ENCODE peak calls at places on chromosome 15, in ten cellular contexts. Q, V, P, Z, O, B, G, C, X and H are unnamed samples.

GRCh38 chr15:95563634-95564033 is 766.9 kb upstream of the NR2F2 start:
- DNase-seq in Q (no peak), V (no peak), P (no peak), Z (no peak), O (no peak), B (no peak), G (no peak), C (no peak), X (no peak), H (no peak)

GRCh38 chr15:82709421-82710207 is at the start of gene AP3B2:
- DNase-seq in Q (no peak), V (peak), P (peak), Z (peak), O (peak), B (peak), G (peak), C (no peak), X (peak), H (peak)

GRCh38 chr15:31091531-31091930 is 10.0 kb downstream of the TRPM1 start:
- DNase-seq in Q (no peak), V (peak), P (no peak), Z (no peak), O (no peak), B (no peak), G (no peak), C (no peak), X (no peak), H (no peak)

GRCh38 chr15:57631386-57632110 is 39.8 kb downstream of the MYZAP start:
- DNase-seq in Q (no peak), V (no peak), P (no peak), Z (no peak), O (no peak), B (no peak), G (no peak), C (no peak), X (no peak), H (no peak)

GRCh38 chr15:77014137-77015081 is 19.5 kb downstream of the PSTPIP1 start:
- DNase-seq in Q (no peak), V (peak), P (no peak), Z (peak), O (no peak), B (no peak), G (no peak), C (peak), X (peak), H (no peak)

GRCh38 chr15:52422001-52422400 is 106.7 kb downstream of the MYO5A start:
- DNase-seq in Q (no peak), V (no peak), P (no peak), Z (no peak), O (no peak), B (no peak), G (no peak), C (no peak), X (no peak), H (no peak)

GRCh38 chr15:50128266-50128665 is 9.2 kb upstream of the ATP8B4 start:
- DNase-seq in Q (no peak), V (peak), P (peak), Z (peak), O (no peak), B (peak), G (peak), C (peak), X (peak), H (no peak)

GRCh38 chr15:100468265-100468664 is 60.5 kb downstream of the CERS3 start:
- DNase-seq in Q (no peak), V (no peak), P (peak), Z (no peak), O (no peak), B (no peak), G (no peak), C (no peak), X (peak), H (no peak)

GRCh38 chr15:83289160-83289559 is 4.7 kb upstream of the BNC1 start:
- DNase-seq in Q (no peak), V (no peak), P (no peak), Z (no peak), O (no peak), B (no peak), G (no peak), C (no peak), X (no peak), H (no peak)

GRCh38 chr15:62896969-62897486 is 145.5 kb upstream of the TPM1 start:
- DNase-seq in Q (peak), V (no peak), P (peak), Z (peak), O (peak), B (peak), G (peak), C (no peak), X (peak), H (no peak)

GRCh38 chr15:69200773-69201745 is 40.6 kb downstream of the GLCE start:
- DNase-seq in Q (peak), V (no peak), P (no peak), Z (no peak), O (no peak), B (no peak), G (no peak), C (no peak), X (no peak), H (no peak)

GRCh38 chr15:99929266-99929665 is 196.0 kb upstream of the LYSMD4 start:
- DNase-seq in Q (no peak), V (no peak), P (no peak), Z (no peak), O (peak), B (no peak), G (no peak), C (no peak), X (no peak), H (no peak)

GRCh38 chr15:59283717-59284336 is 77.2 kb downstream of the LDHAL6B start:
- DNase-seq in Q (peak), V (no peak), P (no peak), Z (no peak), O (no peak), B (peak), G (peak), C (no peak), X (no peak), H (no peak)

GRCh38 chr15:45646220-45646619 is 11.4 kb downstream of the SQOR start:
- DNase-seq in Q (no peak), V (no peak), P (no peak), Z (no peak), O (no peak), B (no peak), G (no peak), C (no peak), X (no peak), H (no peak)

GRCh38 chr15:31302029-31302657 is 24.5 kb upstream of the KLF13 start:
- DNase-seq in Q (no peak), V (no peak), P (peak), Z (no peak), O (no peak), B (no peak), G (no peak), C (peak), X (peak), H (no peak)

GRCh38 chr15:41024141-41024540 is 70.9 kb downstream of the CHAC1 start:
- DNase-seq in Q (no peak), V (no peak), P (no peak), Z (no peak), O (no peak), B (no peak), G (no peak), C (no peak), X (no peak), H (no peak)

DNA sequence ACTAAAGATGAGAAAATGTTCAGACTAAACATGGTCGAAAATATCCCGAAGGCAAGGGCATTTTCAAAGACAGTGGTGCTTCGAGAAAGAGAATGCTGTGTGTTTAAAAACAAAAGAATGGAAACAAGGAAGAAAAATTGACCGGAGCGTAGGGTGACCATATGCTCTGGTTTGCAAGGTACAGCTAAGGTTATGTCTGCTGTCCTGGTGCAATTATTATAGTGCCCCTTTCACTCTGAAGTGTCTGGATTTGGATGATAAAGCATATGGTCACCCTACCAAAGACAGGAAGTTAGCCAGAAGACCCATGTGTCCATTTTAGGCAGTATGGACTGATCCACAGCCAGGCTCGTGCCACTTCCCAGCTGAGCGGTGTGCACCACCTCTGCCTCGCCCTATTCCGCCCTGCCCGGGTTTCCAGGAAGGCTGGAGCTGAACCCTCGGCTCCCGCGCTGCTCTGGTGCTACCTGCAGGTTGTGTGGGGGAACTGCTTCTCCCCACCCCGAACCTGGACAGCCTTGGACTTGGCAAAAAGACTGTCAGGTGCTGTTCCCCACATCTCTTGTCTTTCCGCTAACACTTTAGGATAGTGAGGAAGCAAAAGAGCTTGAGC is 25.2 kb downstream of the GOLGA6D start:
- DNase-seq in Q (peak), V (peak), P (peak), Z (no peak), O (peak), B (peak), G (peak), C (no peak), X (peak), H (peak)
- TF ChIP-seq CTCF in Q (peak), V (peak), P (no peak), Z (peak), O (peak), B (peak), G (peak), C (peak), X (peak), H (peak)

GRCh38 chr15:67166280-67167009 is 88.0 kb downstream of the AAGAB start:
- DNase-seq in Q (no peak), V (no peak), P (no peak), Z (no peak), O (no peak), B (no peak), G (no peak), C (no peak), X (no peak), H (no peak)

GRCh38 chr15:67164401-67164791 is 90.1 kb downstream of the AAGAB start:
- DNase-seq in Q (no peak), V (no peak), P (no peak), Z (no peak), O (no peak), B (no peak), G (no peak), C (no peak), X (no peak), H (no peak)

GRCh38 chr15:67165653-67166260 is 88.7 kb downstream of the AAGAB start:
- DNase-seq in Q (no peak), V (no peak), P (no peak), Z (no peak), O (peak), B (no peak), G (no peak), C (no peak), X (no peak), H (no peak)

GRCh38 chr15:67163180-67163579 is 91.3 kb downstream of the AAGAB start:
- DNase-seq in Q (no peak), V (no peak), P (no peak), Z (no peak), O (no peak), B (no peak), G (no peak), C (no peak), X (no peak), H (no peak)

DNA sequence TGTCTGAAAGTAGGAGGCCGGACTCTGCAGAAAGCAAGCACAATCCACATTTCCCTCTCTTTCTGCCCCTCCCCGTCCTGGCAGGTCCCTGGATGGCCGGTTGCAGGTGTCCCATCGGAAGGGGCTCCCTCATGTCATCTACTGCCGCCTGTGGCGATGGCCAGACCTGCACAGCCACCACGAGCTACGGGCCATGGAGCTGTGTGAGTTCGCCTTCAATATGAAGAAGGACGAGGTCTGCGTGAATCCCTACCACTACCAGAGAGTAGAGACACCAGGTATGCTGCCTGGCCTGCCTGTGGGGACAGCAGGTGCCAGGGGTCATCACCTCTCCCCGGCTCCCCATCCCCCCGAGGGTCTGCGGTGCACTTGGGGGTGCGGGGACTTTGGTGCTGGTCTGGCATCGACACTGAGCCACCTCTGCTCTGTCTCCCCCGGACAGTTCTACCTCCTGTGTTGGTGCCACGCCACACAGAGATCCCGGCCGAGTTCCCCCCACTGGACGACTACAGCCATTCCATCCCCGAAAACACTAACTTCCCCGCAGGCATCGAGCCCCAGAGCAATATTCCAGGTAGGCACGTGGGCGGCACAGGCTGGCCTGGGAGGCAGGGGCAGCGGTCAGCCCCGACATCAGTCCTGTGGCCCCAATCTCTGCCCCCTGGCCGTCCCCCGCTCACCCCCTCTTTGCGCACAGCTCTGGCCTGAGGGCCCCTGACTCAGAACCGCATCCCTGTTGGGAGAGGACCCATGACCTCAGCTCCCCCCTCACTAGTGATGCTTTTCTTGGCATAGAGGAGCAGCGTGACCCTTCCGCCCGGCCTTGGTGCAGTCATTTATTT is 89.4 kb downstream of the AAGAB start:
- DNase-seq in Q (no peak), V (no peak), P (no peak), Z (no peak), O (peak), B (no peak), G (no peak), C (no peak), X (no peak), H (no peak)
- TF ChIP-seq CTCF in Q (peak), V (no peak), P (no peak), Z (no peak), O (peak), B (no peak), G (no peak), C (no peak), X (no peak), H (peak)

GRCh38 chr15:60551147-60551780 is 72.3 kb upstream of the ICE2 start:
- DNase-seq in Q (no peak), V (no peak), P (no peak), Z (no peak), O (no peak), B (no peak), G (no peak), C (no peak), X (no peak), H (no peak)

GRCh38 chr15:60552224-60552623 is 73.3 kb upstream of the ICE2 start:
- DNase-seq in Q (no peak), V (no peak), P (no peak), Z (no peak), O (no peak), B (no peak), G (no peak), C (no peak), X (no peak), H (no peak)

GRCh38 chr15:60554494-60554893 is 75.6 kb upstream of the ICE2 start:
- DNase-seq in Q (no peak), V (no peak), P (no peak), Z (no peak), O (no peak), B (no peak), G (no peak), C (no peak), X (no peak), H (no peak)

GRCh38 chr15:60553163-60553562 is 74.2 kb upstream of the ICE2 start:
- DNase-seq in Q (no peak), V (no peak), P (no peak), Z (no peak), O (no peak), B (no peak), G (no peak), C (no peak), X (no peak), H (no peak)

GRCh38 chr15:60551781-60552161 is 72.8 kb upstream of the ICE2 start:
- DNase-seq in Q (peak), V (no peak), P (peak), Z (no peak), O (no peak), B (no peak), G (no peak), C (no peak), X (no peak), H (no peak)
- TF ChIP-seq CTCF in Q (peak), V (no peak), P (no peak), Z (peak), O (peak), B (no peak), G (no peak), C (no peak), X (peak), H (no peak)

DNA sequence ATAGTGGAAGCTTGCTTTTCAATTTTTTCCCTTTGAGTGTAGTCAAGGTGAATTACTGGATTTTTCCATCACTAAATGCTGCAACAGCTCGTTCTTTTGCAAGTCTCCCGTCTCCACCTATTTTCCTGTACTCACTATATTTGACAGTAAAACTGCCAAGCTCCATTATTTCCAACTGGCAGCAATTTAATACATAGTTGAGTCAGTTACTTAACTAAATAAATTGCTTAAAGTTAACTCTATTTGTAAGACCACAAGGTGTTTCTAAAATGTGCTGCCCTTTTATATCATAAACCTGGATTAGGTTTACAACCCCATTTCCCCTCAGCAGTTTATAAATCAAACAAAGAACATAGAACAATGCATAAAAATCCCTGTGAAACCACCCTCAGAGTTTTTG is 211.4 kb upstream of the DPH6 start:
- DNase-seq in Q (no peak), V (no peak), P (no peak), Z (no peak), O (peak), B (no peak), G (no peak), C (no peak), X (no peak), H (no peak)
- TF ChIP-seq CTCF in Q (no peak), V (no peak), P (no peak), Z (no peak), O (no peak), B (no peak), G (no peak), C (no peak), X (no peak), H (no peak)

DNA sequence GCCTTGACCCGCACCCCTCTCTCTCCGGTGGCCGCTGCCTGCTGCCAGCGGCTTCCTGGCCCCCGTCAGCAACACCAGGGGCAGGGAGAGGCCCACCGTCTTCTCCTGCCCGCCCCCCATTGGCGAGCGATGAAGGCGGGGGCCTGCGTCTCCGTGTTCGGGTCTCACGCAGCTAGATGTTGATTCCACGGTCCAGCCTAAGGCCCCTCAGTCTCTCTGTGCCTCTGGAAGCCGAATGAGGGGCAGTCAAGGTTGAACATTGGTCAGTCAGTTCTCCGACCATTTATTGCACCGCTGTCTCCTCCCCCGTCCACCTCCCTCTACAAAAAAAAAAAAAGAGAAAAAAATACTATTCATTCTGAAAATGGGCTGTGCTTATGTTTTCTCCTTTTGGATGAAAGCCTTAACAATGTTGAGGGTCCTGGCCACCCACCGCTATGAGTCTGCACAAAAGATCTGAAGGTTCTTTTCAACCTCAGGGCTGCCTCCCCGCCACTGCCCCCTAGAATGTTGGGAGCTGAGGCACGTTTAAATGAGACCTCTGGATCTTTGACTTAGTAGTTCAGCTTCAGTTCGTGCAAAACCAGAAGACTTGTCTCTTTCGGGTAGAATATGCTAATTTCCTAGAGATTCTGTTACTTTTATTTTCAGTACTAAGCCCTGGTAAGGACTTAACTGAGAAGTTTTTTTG is 724 bp downstream of the IREB2 start:
- DNase-seq in Q (no peak), V (peak), P (no peak), Z (no peak), O (peak), B (no peak), G (no peak), C (no peak), X (peak), H (peak)
- TF ChIP-seq CTCF in Q (peak), V (peak), P (no peak), Z (no peak), O (peak), B (no peak), G (no peak), C (peak), X (peak), H (peak)

GRCh38 chr15:70447511-70447910 is 315.8 kb downstream of the UACA start:
- DNase-seq in Q (no peak), V (no peak), P (no peak), Z (no peak), O (no peak), B (no peak), G (no peak), C (no peak), X (no peak), H (no peak)
- TF ChIP-seq CTCF in Q (no peak), V (no peak), P (no peak), Z (no peak), O (no peak), B (no peak), G (no peak), C (no peak), X (no peak), H (no peak)

GRCh38 chr15:42137461-42138261 is 18.8 kb downstream of the PLA2G4F start:
- DNase-seq in Q (peak), V (peak), P (peak), Z (no peak), O (peak), B (peak), G (no peak), C (no peak), X (no peak), H (no peak)
- TF ChIP-seq CTCF in Q (peak), V (peak), P (peak), Z (peak), O (peak), B (peak), G (no peak), C (peak), X (peak), H (peak)